ENCODE peak calls at places on chromosome 22, in four cellular contexts. E is mammary epithelial cell, O is H1, W is MM.1S. M is an unnamed sample.
A peak's percentile ranks its signal among the peaks of the same experiment; 100 is the strongest.

GRCh38 chr22:25641650-25642049 is 77.2 kb downstream of the GRK3 start:
- DNase-seq in E (no peak), O (no peak), W (no peak), M (no peak)

GRCh38 chr22:46107089-46107664 is 43.1 kb upstream of the PPARA start:
- DNase-seq in E (peak; percentile 64), O (no peak), W (no peak), M (no peak)

GRCh38 chr22:21947040-21948014 is 5.3 kb downstream of the PPM1F start:
- DNase-seq in E (peak; percentile 57), O (peak; percentile 69), W (no peak), M (peak; percentile 68)

GRCh38 chr22:31715157-31715778 is 34.7 kb downstream of the PRR14L start:
- DNase-seq in E (no peak), O (no peak), W (no peak), M (no peak)

GRCh38 chr22:17114958-17115235 is 6.3 kb downstream of the TMEM121B start:
- DNase-seq in E (no peak), O (no peak), W (no peak), M (no peak)

GRCh38 chr22:46609175-46609690 is 11.0 kb upstream of the GRAMD4 start:
- DNase-seq in E (no peak), O (no peak), W (no peak), M (no peak)

GRCh38 chr22:22143448-22143847 is 101.1 kb upstream of the VPREB1 start:
- DNase-seq in E (no peak), O (no peak), W (no peak), M (no peak)

GRCh38 chr22:21995660-21996059 is 13.1 kb upstream of the TOP3B start:
- DNase-seq in E (no peak), O (no peak), W (no peak), M (no peak)

GRCh38 chr22:38240734-38241252 is 32.0 kb downstream of the TMEM184B start:
- DNase-seq in E (peak; percentile 83), O (peak; percentile 72), W (no peak), M (no peak)

GRCh38 chr22:24304067-24304675 is 33.5 kb downstream of the SPECC1L start:
- DNase-seq in E (no peak), O (no peak), W (no peak), M (no peak)

GRCh38 chr22:36577019-36577418 is 48.1 kb upstream of the EIF3D start:
- DNase-seq in E (peak; percentile 78), O (no peak), W (no peak), M (no peak)

GRCh38 chr22:32810241-32811133 is 9.0 kb downstream of the TIMP3 start:
- DNase-seq in E (peak; percentile 51), O (no peak), W (no peak), M (peak; percentile 14)

GRCh38 chr22:44968736-44969135 is 41.1 kb downstream of the PHF21B start:
- DNase-seq in E (no peak), O (no peak), W (no peak), M (no peak)

GRCh38 chr22:21726650-21727049 is 8.9 kb downstream of the YPEL1 start:
- DNase-seq in E (no peak), O (peak; percentile 74), W (peak; percentile 36), M (peak; percentile 53)

GRCh38 chr22:48486163-48486957 is 1341.3 kb downstream of the BRD1 start:
- DNase-seq in E (no peak), O (no peak), W (no peak), M (no peak)

GRCh38 chr22:50027639-50028537 is 15.3 kb upstream of the IL17REL start:
- DNase-seq in E (peak; percentile 65), O (no peak), W (no peak), M (no peak)

GRCh38 chr22:22123118-22123959 is 121.2 kb upstream of the VPREB1 start:
- DNase-seq in E (no peak), O (no peak), W (no peak), M (no peak)

GRCh38 chr22:31347251-31348008 is 1.3 kb upstream of the PATZ1 start:
- DNase-seq in E (peak; percentile 50), O (peak; percentile 81), W (peak; percentile 77), M (peak; percentile 91)

GRCh38 chr22:22032099-22032905 is 49.7 kb upstream of the TOP3B start:
- DNase-seq in E (no peak), O (no peak), W (no peak), M (no peak)

GRCh38 chr22:23418159-23418788 is 161.8 kb downstream of the IGLL1 start:
- DNase-seq in E (no peak), O (no peak), W (no peak), M (no peak)

GRCh38 chr22:39457546-39458442 is 982 bp downstream of the MGAT3 start:
- DNase-seq in E (no peak), O (no peak), W (no peak), M (no peak)
- TF ChIP-seq EZH2 in E (peak; percentile 85), O (peak; percentile 50), W (no peak), M (no peak)

GRCh38 chr22:27230189-27230588 is 571.4 kb downstream of the MN1 start:
- DNase-seq in E (no peak), O (no peak), W (no peak), M (no peak)

GRCh38 chr22:27228771-27229170 is 571.4 kb downstream of the MIAT start:
- DNase-seq in E (no peak), O (no peak), W (no peak), M (no peak)

GRCh38 chr22:27226666-27227065 is 569.3 kb downstream of the MIAT start:
- DNase-seq in E (no peak), O (no peak), W (no peak), M (peak; percentile 59)

DNA sequence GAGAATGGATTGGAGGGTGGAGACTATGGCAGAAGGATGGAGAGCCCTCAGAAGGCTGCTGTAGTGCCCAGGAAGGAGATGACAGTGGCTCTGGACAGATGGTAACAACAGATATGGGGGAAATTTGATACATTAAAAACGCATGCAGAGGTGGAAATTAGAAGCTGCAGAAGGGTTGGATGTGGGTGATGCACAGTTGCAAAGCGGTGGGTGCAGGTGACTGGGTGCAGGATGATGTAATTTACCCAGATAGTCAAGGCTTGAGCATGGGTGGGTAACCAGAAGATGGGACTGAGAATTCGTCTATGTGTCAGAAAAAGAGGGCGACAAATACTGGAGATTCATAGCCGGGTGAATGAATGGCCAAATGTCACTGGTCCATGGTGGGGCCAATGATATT is 570.3 kb downstream of the MN1 start:
- DNase-seq in E (no peak), O (no peak), W (no peak), M (no peak)
- TF ChIP-seq EZH2 in E (no peak), O (no peak), W (no peak), M (no peak)

GRCh38 chr22:43411040-43411919 is 534 bp upstream of the MPPED1 start:
- DNase-seq in E (no peak), O (no peak), W (no peak), M (no peak)

GRCh38 chr22:43409800-43410199 is 2.0 kb upstream of the MPPED1 start:
- DNase-seq in E (no peak), O (no peak), W (no peak), M (no peak)

GRCh38 chr22:43413826-43414225 is 2.0 kb downstream of the MPPED1 start:
- DNase-seq in E (no peak), O (no peak), W (no peak), M (no peak)

GRCh38 chr22:43412808-43413785 is 1.3 kb downstream of the MPPED1 start:
- DNase-seq in E (no peak), O (no peak), W (no peak), M (no peak)

GRCh38 chr22:43411981-43412807 is at the start of gene MPPED1:
- DNase-seq in E (no peak), O (no peak), W (no peak), M (no peak)
- TF ChIP-seq EZH2 in E (peak; percentile 88), O (peak; percentile 65), W (no peak), M (peak; percentile 96)

GRCh38 chr22:41916745-41917358 is 2.0 kb upstream of the SHISA8 start:
- DNase-seq in E (no peak), O (no peak), W (no peak), M (no peak)

GRCh38 chr22:41913842-41914534 is 886 bp downstream of the SHISA8 start:
- DNase-seq in E (no peak), O (no peak), W (no peak), M (no peak)

GRCh38 chr22:41915783-41916493 is 1.1 kb upstream of the SHISA8 start:
- DNase-seq in E (no peak), O (no peak), W (no peak), M (no peak)

GRCh38 chr22:41914611-41915034 is 251 bp downstream of the SHISA8 start:
- DNase-seq in E (no peak), O (no peak), W (no peak), M (no peak)

GRCh38 chr22:41915035-41915782 is at the start of gene SHISA8:
- DNase-seq in E (peak; percentile 32), O (no peak), W (peak; percentile 42), M (peak; percentile 73)
- TF ChIP-seq EZH2 in E (no peak), O (peak; percentile 81), W (no peak), M (no peak)

DNA sequence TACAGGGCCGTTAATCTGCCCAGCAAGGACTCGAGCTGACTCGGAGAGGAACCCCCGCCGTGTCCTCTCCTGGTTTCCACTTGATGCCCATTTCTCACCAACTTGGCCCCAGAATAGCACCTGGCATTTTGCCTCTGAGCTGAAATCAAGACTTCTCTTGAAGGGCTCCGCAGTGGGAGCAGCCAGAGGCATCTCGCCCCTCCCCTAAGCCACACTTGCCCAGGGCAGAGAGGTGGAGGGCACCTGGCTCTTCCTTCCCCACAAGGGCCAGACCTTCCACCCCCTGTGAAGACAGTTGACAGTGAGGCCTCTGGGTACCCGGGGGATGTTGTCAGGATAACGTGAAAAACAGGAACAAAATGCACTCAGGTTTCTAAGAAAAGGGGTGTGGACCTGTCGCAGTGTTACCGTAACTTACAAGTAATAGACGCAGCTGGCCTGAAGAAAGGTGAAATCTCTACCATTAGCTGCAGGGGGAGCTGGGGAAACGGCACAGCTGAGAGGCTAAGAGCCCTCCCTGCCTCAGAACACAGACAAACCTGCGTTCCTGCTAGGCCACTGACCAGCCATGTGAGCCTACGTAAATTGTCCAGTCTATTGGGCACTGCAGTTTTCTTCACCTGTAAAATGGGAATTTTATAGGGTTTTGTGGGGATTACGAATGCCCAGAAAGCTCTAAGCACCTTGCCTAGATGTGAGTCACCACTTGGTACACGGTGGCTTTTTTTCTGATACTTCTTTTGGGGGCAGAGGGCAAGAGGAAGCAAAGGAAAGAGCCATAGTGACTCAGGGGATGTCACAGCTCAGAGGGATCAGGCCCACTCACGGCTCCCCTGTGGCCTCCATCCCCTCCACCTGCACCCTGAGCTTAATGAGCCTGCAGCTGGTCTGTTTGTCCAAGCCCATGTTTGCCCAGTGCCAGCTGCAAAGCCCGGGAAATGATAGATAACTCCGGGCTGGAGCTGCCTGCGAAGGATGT is 18.6 kb upstream of the CABP7 start:
- DNase-seq in E (no peak), O (no peak), W (no peak), M (no peak)
- TF ChIP-seq EZH2 in E (no peak), O (no peak), W (no peak), M (no peak)

DNA sequence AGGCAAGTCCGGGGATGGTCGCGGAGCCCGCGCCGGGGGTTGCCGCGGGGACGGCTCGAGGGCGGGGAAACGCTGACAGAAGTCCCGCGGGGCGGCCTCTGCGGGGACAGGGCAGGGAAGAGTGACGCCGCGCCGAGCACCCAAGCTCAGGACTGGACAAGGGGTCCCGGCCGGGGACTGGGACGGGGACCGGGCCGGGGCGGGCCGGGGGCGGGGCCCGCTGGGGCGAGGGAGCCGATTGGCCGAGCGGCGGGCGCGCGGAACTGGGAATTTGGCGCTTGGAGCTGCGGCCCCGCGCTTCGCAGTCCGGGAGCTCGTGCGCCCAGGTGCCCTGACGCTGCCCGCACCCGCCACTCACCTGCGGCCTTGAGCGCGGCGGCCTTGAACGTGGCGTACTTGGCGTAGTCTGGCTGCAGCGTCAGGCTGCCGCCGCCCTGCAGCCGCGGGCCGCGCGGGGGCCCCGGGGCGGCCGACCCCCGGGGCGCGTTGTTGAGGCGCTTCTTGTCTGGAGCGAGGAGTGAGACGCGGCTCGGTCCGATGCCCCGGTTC is 4.8 kb downstream of the SHISA8 start:
- DNase-seq in E (no peak), O (peak; percentile 78), W (no peak), M (no peak)
- TF ChIP-seq EZH2 in E (no peak), O (no peak), W (no peak), M (no peak)